ENCODE peak calls at places on chromosomes 7 and 10, in seven cellular contexts. Z is GM19239; H is T-helper 2 cell treated with Interferon-gamma antibody and Interleukin-4, amounts not matched to agents 5 μg/mL and 100 μg/mL, for 36 hours; X is mesendoderm; Q is HCT116; D is fibroblast of mammary gland; R is activated CD4-positive, alpha-beta T cell treated with anti-CD3 and anti-CD28 coated beads, Interleukin-2, amount 50 U/mL, for 1 hour. E is an unnamed sample.

GRCh38 chr7:115249080-115249479 is 327.2 kb downstream of the MDFIC start:
- DNase-seq in Z (no peak), X (no peak), D (peak; percentile 15), Q (no peak), R (no peak), H (no peak), E (no peak)

GRCh38 chr7:156725074-156725473 is 84.5 kb downstream of the RNF32 start:
- DNase-seq in X (no peak), Z (no peak), H (no peak), Q (no peak), D (peak; percentile 74), R (no peak), E (no peak)

GRCh38 chr7:103134866-103135554 is 13.9 kb downstream of the NAPEPLD start:
- DNase-seq in X (no peak), H (no peak), R (no peak), Z (no peak), D (peak; percentile 30), Q (no peak), E (no peak)

GRCh38 chr10:119575506-119575905 is 21.3 kb downstream of the TIAL1 start:
- DNase-seq in Z (no peak), R (no peak), Q (no peak), H (no peak), X (no peak), D (peak; percentile 49), E (peak; percentile 14)

GRCh38 chr10:11104772-11105675 is 87.4 kb downstream of the CELF2 start:
- DNase-seq in X (peak; percentile 60), Z (no peak), Q (no peak), H (no peak), R (no peak), D (no peak), E (no peak)

GRCh38 chr10:97778452-97779302 is 6.9 kb upstream of the SFRP5 start:
- DNase-seq in H (no peak), Z (no peak), Q (no peak), R (no peak), D (no peak), X (no peak), E (no peak)

GRCh38 chr10:1380075-1380793 is 324.0 kb downstream of the WDR37 start:
- DNase-seq in Q (no peak), R (no peak), X (no peak), D (no peak), Z (no peak), H (no peak), E (no peak)

GRCh38 chr7:114051871-114052324 is 133.1 kb upstream of the PPP1R3A start:
- DNase-seq in D (no peak), X (no peak), Z (no peak), R (no peak), Q (no peak), H (no peak), E (no peak)

GRCh38 chr10:6052247-6053221 is 9.6 kb downstream of the IL2RA start:
- DNase-seq in H (peak; percentile 87), D (no peak), Z (no peak), R (peak; percentile 73), Q (no peak), X (no peak), E (no peak)

GRCh38 chr7:131424219-131424822 is 96.6 kb downstream of the MKLN1 start:
- DNase-seq in Q (peak; percentile 12), Z (no peak), X (peak; percentile 13), H (no peak), D (peak; percentile 66), R (no peak), E (peak; percentile 47)

GRCh38 chr10:102904337-102904736 is 13.8 kb upstream of the CNNM2 start:
- DNase-seq in Q (no peak), X (no peak), R (no peak), H (no peak), Z (no peak), D (no peak), E (no peak)

GRCh38 chr10:44921506-44921905 is 10.4 kb downstream of the TMEM72 start:
- DNase-seq in H (no peak), Q (no peak), R (no peak), Z (no peak), D (no peak), X (no peak), E (no peak)

GRCh38 chr10:104109908-104110662 is 11.9 kb upstream of the SFR1 start:
- DNase-seq in R (no peak), X (no peak), Q (peak; percentile 90), H (no peak), D (peak; percentile 94), Z (no peak), E (peak; percentile 87)

GRCh38 chr10:87054373-87055295 is 34.5 kb downstream of the FAM25A start:
- DNase-seq in X (peak; percentile 96), D (peak; percentile 71), H (no peak), Q (no peak), Z (no peak), R (no peak), E (peak; percentile 3)

GRCh38 chr10:79270471-79271246 is 76.6 kb upstream of the PPIF start:
- DNase-seq in D (no peak), R (no peak), H (no peak), Z (no peak), Q (no peak), X (no peak), E (no peak)

E was measured in RPMI7951.